ENCODE peak calls at places on chromosomes 2 and 18, in seven cellular contexts. W, Y, B, G, Z, M and I are unnamed samples.

GRCh38 chr2:145091011-145091744 is 571.3 kb upstream of the ZEB2 start:
- DNase-seq in W (no peak), Y (no peak), B (no peak), G (no peak), Z (peak; percentile 64), M (no peak), I (peak; percentile 68)

GRCh38 chr18:21914739-21915319 is 174.2 kb downstream of the MIB1 start:
- DNase-seq in W (peak; percentile 33), Y (peak; percentile 18), B (no peak), G (peak; percentile 65), Z (peak; percentile 61), M (no peak), I (peak; percentile 31)

GRCh38 chr2:43464546-43464945 is 131.3 kb downstream of the THADA start:
- DNase-seq in W (no peak), Y (no peak), B (no peak), G (no peak), Z (peak; percentile 70), M (no peak), I (no peak)

GRCh38 chr2:230441188-230441897 is 25.3 kb downstream of the SP100 start:
- DNase-seq in W (no peak), Y (no peak), B (no peak), G (no peak), Z (no peak), M (peak; percentile 44), I (no peak)

GRCh38 chr2:96832751-96833507 is 10.9 kb downstream of the ANKRD23 start:
- DNase-seq in W (peak; percentile 95), Y (peak; percentile 11), B (no peak), G (no peak), Z (peak; percentile 80), M (no peak), I (no peak)

GRCh38 chr18:23716516-23716915 is 27.3 kb downstream of the LAMA3 start:
- DNase-seq in W (no peak), Y (peak; percentile 58), B (no peak), G (peak; percentile 35), Z (peak; percentile 71), M (no peak), I (no peak)

GRCh38 chr2:225097035-225097434 is 54.8 kb upstream of the DOCK10 start:
- DNase-seq in W (no peak), Y (peak; percentile 66), B (no peak), G (no peak), Z (no peak), M (no peak), I (no peak)

GRCh38 chr2:217419075-217419671 is 559.3 kb upstream of the TNP1 start:
- DNase-seq in W (no peak), Y (no peak), B (no peak), G (no peak), Z (peak; percentile 39), M (no peak), I (no peak)

GRCh38 chr2:120910069-120910468 is 174.4 kb downstream of the GLI2 start:
- DNase-seq in W (no peak), Y (no peak), B (no peak), G (no peak), Z (no peak), M (no peak), I (no peak)

GRCh38 chr2:241061275-241061674 is 40.8 kb downstream of the MTERF4 start:
- DNase-seq in W (no peak), Y (no peak), B (no peak), G (no peak), Z (peak; percentile 34), M (no peak), I (peak; percentile 16)

GRCh38 chr18:34493099-34493544 is 217.0 kb upstream of the DTNA start:
- DNase-seq in W (peak; percentile 81), Y (no peak), B (peak; percentile 60), G (no peak), Z (peak; percentile 77), M (no peak), I (peak; percentile 20)

GRCh38 chr18:69490072-69490471 is 89.4 kb downstream of the DOK6 start:
- DNase-seq in W (no peak), Y (no peak), B (no peak), G (no peak), Z (no peak), M (no peak), I (no peak)

GRCh38 chr18:80175451-80176235 is 66.6 kb downstream of the ADNP2 start:
- DNase-seq in W (no peak), Y (no peak), B (no peak), G (no peak), Z (no peak), M (peak; percentile 86), I (no peak)

GRCh38 chr2:109447251-109447661 is 166.5 kb downstream of the SEPTIN10 start:
- DNase-seq in W (no peak), Y (peak; percentile 93), B (no peak), G (no peak), Z (peak; percentile 92), M (no peak), I (peak; percentile 95)

GRCh38 chr2:90207454-90208058 is 1516.1 kb downstream of the RPIA start:
- DNase-seq in W (peak; percentile 6), Y (no peak), B (no peak), G (peak; percentile 30), Z (no peak), M (no peak), I (no peak)